ENCODE peak calls at places on chromosome 2, in six cellular contexts. D is mammary epithelial cell; F is cardiac muscle cell; H is epithelial cell of esophagus; I is tibial nerve; W is stimulated activated CD4-positive, alpha-beta T cell treated with anti-CD3 and anti-CD28 coated beads, Interleukin-1b, Interleukin-23, amount 100 ng/mL, for 4 hours. K is an unnamed sample.

GRCh38 chr2:47867205-47867604 is 39.1 kb downstream of the FBXO11 start:
- DNase-seq in D (peak; percentile 77), F (peak; percentile 14), H (peak; percentile 72), I (no peak), W (no peak), K (peak; percentile 59)

GRCh38 chr2:239285071-239285931 is 115.5 kb downstream of the HDAC4 start:
- DNase-seq in D (no peak), F (no peak), H (no peak), I (peak; percentile 12), W (no peak), K (no peak)

GRCh38 chr2:164954954-164955701 is at the start of gene SLC38A11:
- DNase-seq in D (peak; percentile 20), F (no peak), H (peak; percentile 35), I (no peak), W (no peak), K (no peak)

GRCh38 chr2:230690439-230690838 is 22.2 kb upstream of the CAB39 start:
- DNase-seq in D (no peak), F (no peak), H (no peak), I (no peak), W (no peak), K (no peak)

GRCh38 chr2:219901155-219901554 is 273.7 kb downstream of the SLC4A3 start:
- DNase-seq in D (no peak), F (no peak), H (no peak), I (no peak), W (no peak), K (no peak)

GRCh38 chr2:128452536-128453530 is 134.2 kb upstream of the HS6ST1 start:
- DNase-seq in D (no peak), F (no peak), H (no peak), I (no peak), W (no peak), K (no peak)

GRCh38 chr2:98476192-98476868 is 31.7 kb downstream of the INPP4A start:
- DNase-seq in D (peak; percentile 54), F (no peak), H (peak; percentile 54), I (no peak), W (no peak), K (no peak)

GRCh38 chr2:188884552-188884951 is 89.6 kb upstream of the COL3A1 start:
- DNase-seq in D (no peak), F (no peak), H (no peak), I (no peak), W (no peak), K (no peak)

GRCh38 chr2:170201262-170201661 is 23.3 kb downstream of the MYO3B start:
- DNase-seq in D (no peak), F (no peak), H (no peak), I (no peak), W (no peak), K (no peak)

K was measured in RWPE1.